ENCODE peak calls at places on chromosomes 16 and 17, in eight cellular contexts. U is AG04450, S is GM12865, M is glutamatergic neuron, N is osteocyte, E is GM20000, X is Calu3, F is mammary epithelial cell. B is an unnamed sample.

GRCh38 chr16:1054660-1055556 is 17.6 kb upstream of the SSTR5 start:
- DNase-seq in S (peak; percentile 21), F (peak; percentile 16), U (peak; percentile 18), N (no peak), E (peak; percentile 81), X (peak; percentile 85), M (peak; percentile 89), B (no peak)

GRCh38 chr16:1932050-1933028 is 10.7 kb downstream of the MSRB1 start:
- DNase-seq in E (no peak), U (no peak), N (no peak), M (peak; percentile 39), F (no peak), S (no peak), X (peak; percentile 62), B (no peak)

GRCh38 chr17:48597775-48598631 is 4.4 kb upstream of the HOXB5 start:
- DNase-seq in M (no peak), N (no peak), X (peak; percentile 82), E (peak; percentile 76), S (peak; percentile 34), F (peak; percentile 47), U (no peak), B (peak; percentile 62)

GRCh38 chr17:3030096-3030495 is 33.3 kb downstream of the OR1D5 start:
- DNase-seq in N (no peak), X (no peak), S (no peak), F (no peak), M (no peak), E (no peak), U (peak; percentile 43), B (no peak)

GRCh38 chr16:12452549-12452948 is 351.1 kb downstream of the CPPED1 start:
- DNase-seq in M (no peak), X (no peak), E (no peak), U (no peak), F (no peak), S (no peak), N (no peak), B (no peak)

GRCh38 chr17:59696682-59697277 is 10.4 kb downstream of the PTRH2 start:
- DNase-seq in M (no peak), N (no peak), X (no peak), E (peak; percentile 12), S (peak; percentile 26), F (no peak), U (no peak), B (no peak)

GRCh38 chr16:2711370-2712062 is 8.5 kb downstream of the PRSS27 start:
- DNase-seq in X (no peak), F (no peak), N (no peak), M (no peak), U (no peak), E (no peak), S (no peak), B (no peak)

GRCh38 chr17:74964246-74964761 is 8.3 kb downstream of the HID1 start:
- DNase-seq in M (no peak), S (no peak), E (no peak), N (no peak), U (no peak), X (no peak), F (no peak), B (no peak)

GRCh38 chr16:57757326-57757786 is 21.8 kb downstream of the KATNB1 start:
- DNase-seq in N (peak; percentile 97), M (peak; percentile 87), S (peak; percentile 83), E (peak; percentile 97), X (peak; percentile 98), U (peak; percentile 37), F (peak; percentile 62), B (peak; percentile 87)

GRCh38 chr16:30488764-30489595 is 16.4 kb downstream of the ITGAL start:
- DNase-seq in S (no peak), N (no peak), E (peak; percentile 1), U (no peak), F (peak; percentile 27), X (no peak), M (no peak), B (no peak)

GRCh38 chr16:73033271-73033998 is 14.5 kb downstream of the ZFHX3 start:
- DNase-seq in E (no peak), S (peak; percentile 64), X (no peak), F (no peak), U (no peak), M (no peak), N (no peak), B (no peak)

GRCh38 chr17:49194297-49194607 is 16.1 kb downstream of the GNGT2 start:
- DNase-seq in E (no peak), F (no peak), X (no peak), U (no peak), M (no peak), N (no peak), S (no peak), B (no peak)

GRCh38 chr17:13416748-13417363 is 184.9 kb downstream of the HS3ST3A1 start:
- DNase-seq in U (no peak), M (no peak), S (no peak), E (no peak), N (no peak), X (no peak), F (no peak), B (no peak)

GRCh38 chr17:69170377-69170776 is 28.7 kb upstream of the ABCA6 start:
- DNase-seq in X (no peak), F (no peak), U (no peak), S (no peak), E (no peak), M (no peak), N (no peak), B (no peak)

GRCh38 chr16:10880609-10881452 is 3.8 kb downstream of the CIITA start:
- DNase-seq in X (no peak), U (no peak), M (no peak), S (peak; percentile 63), E (no peak), N (no peak), F (no peak), B (no peak)

GRCh38 chr17:28379814-28380571 is 8.5 kb downstream of the SARM1 start:
- DNase-seq in E (no peak), F (peak; percentile 99), U (no peak), N (no peak), S (no peak), X (no peak), M (no peak), B (no peak)

GRCh38 chr16:48511071-48511540 is 98.9 kb downstream of the N4BP1 start:
- DNase-seq in M (no peak), X (no peak), U (peak; percentile 34), F (peak; percentile 96), N (no peak), S (no peak), E (no peak), B (no peak)

GRCh38 chr16:85227262-85227923 is 115.1 kb upstream of the CIBAR2 start:
- DNase-seq in S (peak; percentile 96), N (no peak), F (no peak), E (peak; percentile 92), X (no peak), U (no peak), M (no peak), B (no peak)

GRCh38 chr16:27355610-27356009 is 41.8 kb downstream of the IL4R start:
- DNase-seq in U (no peak), E (no peak), N (no peak), X (peak; percentile 37), F (no peak), S (peak; percentile 47), M (no peak), B (peak; percentile 71)
- TF ChIP-seq CTCF in U (peak; percentile 25), E (no peak), N (peak; percentile 27), X (peak; percentile 14), F (peak; percentile 34), S (peak; percentile 25), M (no peak), B (peak; percentile 69)

GRCh38 chr16:83631006-83631405 is 176.8 kb upstream of the HSBP1 start:
- DNase-seq in U (no peak), M (no peak), X (no peak), N (peak; percentile 11), F (no peak), E (no peak), S (no peak), B (no peak)

GRCh38 chr16:83627996-83628395 is 179.8 kb upstream of the HSBP1 start:
- DNase-seq in E (no peak), U (no peak), S (no peak), N (peak; percentile 53), X (no peak), M (no peak), F (no peak), B (no peak)

GRCh38 chr16:83633285-83633684 is 174.5 kb upstream of the HSBP1 start:
- DNase-seq in S (no peak), F (no peak), U (no peak), M (no peak), N (peak; percentile 40), X (no peak), E (no peak), B (no peak)
- TF ChIP-seq CTCF in S (no peak), F (no peak), U (no peak), M (no peak), N (no peak), X (no peak), E (no peak), B (no peak)

DNA sequence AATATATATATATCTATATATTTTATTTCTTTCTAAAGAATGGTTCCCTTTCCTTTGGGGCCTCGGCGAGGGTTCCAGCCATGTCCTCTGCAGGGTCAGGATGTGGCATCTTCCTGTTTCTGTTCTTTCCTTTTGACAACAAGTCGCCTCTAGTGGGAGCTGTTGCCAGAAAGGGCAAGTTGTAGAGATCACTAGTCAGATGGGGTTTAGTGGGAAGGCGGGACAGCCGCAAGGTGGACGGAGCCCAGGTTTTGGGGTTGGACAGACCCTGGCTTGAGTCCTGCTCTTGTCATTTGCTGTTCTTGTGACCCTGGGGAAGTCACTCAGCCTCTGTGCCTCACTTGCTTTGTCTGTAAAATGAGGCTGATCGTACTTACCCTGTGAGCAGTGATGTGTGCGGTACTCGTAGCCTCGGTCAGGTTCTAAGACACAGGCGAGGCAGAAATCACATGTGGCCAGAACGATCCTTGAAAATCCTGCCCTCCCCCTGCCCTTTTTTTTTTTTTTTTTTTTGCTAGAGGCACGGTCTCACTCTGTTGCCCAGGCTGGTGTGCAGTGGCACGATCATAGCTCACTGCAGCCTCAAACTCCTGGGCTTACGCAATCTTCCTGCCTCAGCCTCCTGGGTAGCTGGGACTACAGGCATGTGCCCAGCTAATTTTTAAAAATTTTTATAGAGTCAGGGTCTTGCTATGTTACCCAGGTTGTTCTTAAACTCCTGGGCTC is 80.1 kb downstream of the ABCC6 start:
- DNase-seq in F (no peak), N (no peak), U (no peak), S (peak; percentile 23), X (peak; percentile 14), E (peak; percentile 36), M (no peak), B (no peak)
- TF ChIP-seq CTCF in F (peak; percentile 41), N (peak; percentile 37), U (peak; percentile 32), S (peak; percentile 35), X (peak; percentile 17), E (peak; percentile 14), M (no peak), B (peak; percentile 52)

DNA sequence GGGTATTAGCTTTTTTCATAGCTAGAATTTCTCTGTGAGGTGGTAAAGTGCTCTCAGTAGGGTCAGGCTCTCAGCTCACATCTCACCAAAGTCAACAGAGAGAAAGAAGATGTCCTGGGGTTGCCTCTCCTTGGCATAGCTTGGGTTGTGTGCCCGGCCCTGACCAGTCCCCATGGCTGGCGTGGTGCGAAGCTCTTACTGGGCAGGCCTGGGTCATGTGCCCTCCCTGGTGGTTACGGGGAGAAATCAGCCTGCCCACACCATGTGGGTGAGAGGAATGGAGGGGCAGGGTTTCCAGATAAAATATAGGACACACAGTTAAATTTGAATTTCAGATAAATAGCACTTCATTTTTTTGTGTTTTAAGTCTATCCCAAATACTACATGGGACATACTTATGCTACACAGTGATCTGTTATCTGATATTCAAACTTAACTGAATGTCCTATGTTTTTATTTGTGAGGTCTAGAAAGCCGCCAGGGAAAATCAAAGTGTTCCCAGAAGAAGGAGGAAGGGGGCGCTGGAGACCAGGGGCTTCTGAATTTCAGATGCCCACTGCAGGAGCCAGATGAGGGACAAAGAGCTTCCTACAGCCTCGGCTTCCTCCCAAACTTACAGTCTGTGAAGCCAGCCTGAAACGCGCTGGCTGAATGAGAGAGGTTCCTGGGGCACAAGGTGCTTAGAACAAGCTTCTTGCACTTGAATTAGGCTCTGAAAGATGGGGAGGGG is 45.4 kb downstream of the NKD1 start:
- DNase-seq in X (no peak), U (no peak), S (no peak), M (peak; percentile 51), E (no peak), N (no peak), F (no peak), B (no peak)
- TF ChIP-seq CTCF in X (no peak), U (peak; percentile 47), S (no peak), M (no peak), E (no peak), N (peak; percentile 42), F (no peak), B (no peak)